ENCODE peak calls at places on chromosomes 11 and 22, in six cellular contexts. One of them, this sample, is unnamed.

GRCh38 chr22:22955866-22956535 is 68.4 kb downstream of the IGLL5 start:
- DNase-seq in cardiac muscle cell: peak; percentile 66
- DNase-seq in GM23338: peak; percentile 87
- DNase-seq in mammary epithelial cell: peak; percentile 41
- DNase-seq in OCI-LY7: peak; percentile 83
- DNase-seq in CD8-positive, alpha-beta memory T cell: peak; percentile 80
- DNase-seq in this sample: no peak

GRCh38 chr11:40306938-40307548 is 1152.4 kb downstream of the LRRC4C start:
- DNase-seq in mammary epithelial cell: peak; percentile 32
- DNase-seq in cardiac muscle cell: peak; percentile 56
- DNase-seq in CD8-positive, alpha-beta memory T cell: no peak
- DNase-seq in GM23338: peak; percentile 74
- DNase-seq in OCI-LY7: peak; percentile 26
- DNase-seq in this sample: peak; percentile 25

GRCh38 chr11:86625544-86625943 is 46.9 kb downstream of the ME3 start:
- DNase-seq in GM23338: no peak
- DNase-seq in CD8-positive, alpha-beta memory T cell: no peak
- DNase-seq in OCI-LY7: no peak
- DNase-seq in mammary epithelial cell: no peak
- DNase-seq in cardiac muscle cell: no peak
- DNase-seq in this sample: no peak

GRCh38 chr11:29809121-29809520 is 207.7 kb downstream of the KCNA4 start:
- DNase-seq in mammary epithelial cell: peak; percentile 60
- DNase-seq in cardiac muscle cell: no peak
- DNase-seq in OCI-LY7: no peak
- DNase-seq in GM23338: peak; percentile 36
- DNase-seq in CD8-positive, alpha-beta memory T cell: no peak
- DNase-seq in this sample: no peak

GRCh38 chr11:6258571-6258998 is 1.1 kb upstream of the CCKBR start:
- DNase-seq in cardiac muscle cell: peak; percentile 60
- DNase-seq in mammary epithelial cell: no peak
- DNase-seq in CD8-positive, alpha-beta memory T cell: no peak
- DNase-seq in OCI-LY7: no peak
- DNase-seq in GM23338: peak; percentile 71
- DNase-seq in this sample: no peak

GRCh38 chr11:65851083-65851579 is 6.8 kb downstream of the CFL1 start:
- DNase-seq in CD8-positive, alpha-beta memory T cell: no peak
- DNase-seq in cardiac muscle cell: no peak
- DNase-seq in mammary epithelial cell: no peak
- DNase-seq in OCI-LY7: no peak
- DNase-seq in GM23338: peak; percentile 90
- DNase-seq in this sample: no peak

GRCh38 chr22:49657974-49658550 is 169.6 kb downstream of the BRD1 start:
- DNase-seq in CD8-positive, alpha-beta memory T cell: no peak
- DNase-seq in cardiac muscle cell: no peak
- DNase-seq in mammary epithelial cell: no peak
- DNase-seq in OCI-LY7: no peak
- DNase-seq in GM23338: no peak
- DNase-seq in this sample: no peak

GRCh38 chr11:44928144-44928543 is 22.5 kb downstream of the TP53I11 start:
- DNase-seq in cardiac muscle cell: no peak
- DNase-seq in CD8-positive, alpha-beta memory T cell: no peak
- DNase-seq in mammary epithelial cell: no peak
- DNase-seq in OCI-LY7: no peak
- DNase-seq in GM23338: no peak
- DNase-seq in this sample: no peak

GRCh38 chr22:45994516-45995404 is 17.8 kb upstream of the WNT7B start:
- DNase-seq in CD8-positive, alpha-beta memory T cell: peak; percentile 80
- DNase-seq in OCI-LY7: peak; percentile 58
- DNase-seq in cardiac muscle cell: peak; percentile 78
- DNase-seq in mammary epithelial cell: peak; percentile 40
- DNase-seq in GM23338: peak; percentile 82
- DNase-seq in this sample: no peak

GRCh38 chr11:46348986-46349401 is 1.7 kb downstream of the DGKZ start:
- DNase-seq in mammary epithelial cell: no peak
- DNase-seq in cardiac muscle cell: no peak
- DNase-seq in CD8-positive, alpha-beta memory T cell: peak; percentile 79
- DNase-seq in OCI-LY7: peak; percentile 75
- DNase-seq in GM23338: no peak
- DNase-seq in this sample: no peak

GRCh38 chr11:93652161-93652597 is 9.3 kb upstream of the CEP295 start:
- DNase-seq in GM23338: peak; percentile 67
- DNase-seq in CD8-positive, alpha-beta memory T cell: no peak
- DNase-seq in cardiac muscle cell: peak; percentile 35
- DNase-seq in mammary epithelial cell: peak; percentile 19
- DNase-seq in OCI-LY7: peak; percentile 43
- DNase-seq in this sample: no peak

GRCh38 chr22:26852176-26852575 is 194.8 kb downstream of the MIAT start:
- DNase-seq in CD8-positive, alpha-beta memory T cell: no peak
- DNase-seq in mammary epithelial cell: no peak
- DNase-seq in cardiac muscle cell: peak; percentile 59
- DNase-seq in GM23338: peak; percentile 89
- DNase-seq in OCI-LY7: no peak
- DNase-seq in this sample: no peak

GRCh38 chr11:78801161-78801884 is 226.7 kb upstream of the NARS2 start:
- DNase-seq in CD8-positive, alpha-beta memory T cell: no peak
- DNase-seq in cardiac muscle cell: no peak
- DNase-seq in mammary epithelial cell: peak; percentile 50
- DNase-seq in GM23338: no peak
- DNase-seq in OCI-LY7: no peak
- DNase-seq in this sample: peak; percentile 97

GRCh38 chr11:62592216-62592815 is 993 bp upstream of the TUT1 start:
- DNase-seq in CD8-positive, alpha-beta memory T cell: no peak
- DNase-seq in cardiac muscle cell: no peak
- DNase-seq in mammary epithelial cell: no peak
- DNase-seq in OCI-LY7: peak; percentile 32
- DNase-seq in GM23338: no peak
- DNase-seq in this sample: no peak

GRCh38 chr22:23685205-23685784 is 5.5 kb upstream of the RGL4 start:
- DNase-seq in CD8-positive, alpha-beta memory T cell: no peak
- DNase-seq in OCI-LY7: no peak
- DNase-seq in cardiac muscle cell: no peak
- DNase-seq in mammary epithelial cell: peak; percentile 6
- DNase-seq in GM23338: no peak
- DNase-seq in this sample: no peak

GRCh38 chr22:36734171-36735058 is 30.9 kb upstream of the CACNG2 start:
- DNase-seq in CD8-positive, alpha-beta memory T cell: no peak
- DNase-seq in OCI-LY7: no peak
- DNase-seq in cardiac muscle cell: no peak
- DNase-seq in GM23338: no peak
- DNase-seq in mammary epithelial cell: peak; percentile 16
- DNase-seq in this sample: peak; percentile 6
- H3K4me3 ChIP-seq in CD8-positive, alpha-beta memory T cell: no peak overlapping the region
- H3K4me3 ChIP-seq in OCI-LY7: no peak overlapping the region
- H3K4me3 ChIP-seq in cardiac muscle cell: no peak overlapping the region
- H3K4me3 ChIP-seq in GM23338: no peak overlapping the region
- H3K4me3 ChIP-seq in mammary epithelial cell: no peak overlapping the region
- H3K4me3 ChIP-seq in this sample: no peak overlapping the region

GRCh38 chr11:71418643-71419042 is 29.6 kb downstream of the DHCR7 start:
- DNase-seq in GM23338: no peak
- DNase-seq in mammary epithelial cell: no peak
- DNase-seq in CD8-positive, alpha-beta memory T cell: no peak
- DNase-seq in OCI-LY7: peak; percentile 78
- DNase-seq in cardiac muscle cell: no peak
- DNase-seq in this sample: peak; percentile 16
- H3K4me3 ChIP-seq in GM23338: no peak overlapping the region
- H3K4me3 ChIP-seq in mammary epithelial cell: no peak overlapping the region
- H3K4me3 ChIP-seq in CD8-positive, alpha-beta memory T cell: no peak overlapping the region
- H3K4me3 ChIP-seq in OCI-LY7: no peak overlapping the region
- H3K4me3 ChIP-seq in cardiac muscle cell: no peak overlapping the region
- H3K4me3 ChIP-seq in this sample: no peak overlapping the region

DNA sequence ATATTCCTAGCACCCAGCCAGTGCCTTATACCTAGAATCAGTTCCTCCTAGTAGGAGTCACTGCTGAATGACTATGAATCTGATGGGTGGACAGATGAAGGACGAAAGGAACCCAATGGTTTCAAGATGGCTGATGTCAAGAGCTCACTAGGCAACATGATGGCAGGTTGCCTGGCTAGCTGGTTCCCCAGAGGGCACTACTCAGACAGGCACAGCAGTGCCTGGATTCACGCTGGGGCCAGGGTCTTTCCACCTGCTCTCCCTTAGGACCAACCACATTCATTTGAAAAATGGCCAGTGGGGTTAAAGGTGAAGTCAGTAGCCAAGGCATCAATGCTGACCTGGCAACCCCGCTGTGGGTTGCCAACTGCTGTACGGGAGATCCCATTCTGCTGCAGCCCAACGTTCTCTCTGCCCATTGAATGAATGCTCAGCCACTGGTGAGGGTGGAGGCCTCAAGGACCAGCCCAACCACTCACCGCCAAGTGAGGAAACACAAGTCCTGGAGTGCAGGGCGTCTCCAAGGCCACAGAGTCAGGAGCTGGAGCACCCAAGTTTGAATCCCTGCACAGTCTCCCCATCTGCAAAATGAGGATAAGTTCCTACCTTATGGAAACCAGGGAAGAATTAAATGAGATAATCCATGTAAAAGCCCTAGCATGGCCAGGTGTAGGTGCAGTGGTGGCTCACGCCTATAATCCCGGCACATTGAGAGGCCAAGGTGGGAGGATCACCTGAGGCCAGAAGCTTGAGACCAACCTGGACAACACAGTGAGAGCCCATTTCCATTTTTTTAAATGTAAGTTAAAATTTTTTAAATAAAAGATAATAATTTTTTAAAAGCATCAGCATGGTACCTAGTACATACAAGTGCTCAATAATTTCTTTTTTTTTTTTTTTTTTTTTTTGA is 12.4 kb downstream of the MYH9 start:
- DNase-seq in OCI-LY7: no peak
- DNase-seq in cardiac muscle cell: no peak
- DNase-seq in GM23338: no peak
- DNase-seq in CD8-positive, alpha-beta memory T cell: peak; percentile 27
- DNase-seq in mammary epithelial cell: no peak
- DNase-seq in this sample: no peak
- H3K4me3 ChIP-seq in OCI-LY7: no peak overlapping the region
- H3K4me3 ChIP-seq in cardiac muscle cell: no peak overlapping the region
- H3K4me3 ChIP-seq in GM23338: no peak overlapping the region
- H3K4me3 ChIP-seq in CD8-positive, alpha-beta memory T cell: peak overlapping the region; percentile 22
- H3K4me3 ChIP-seq in mammary epithelial cell: no peak overlapping the region
- H3K4me3 ChIP-seq in this sample: no peak overlapping the region

GRCh38 chr22:35911877-35912276 is 116.7 kb downstream of the RBFOX2 start:
- DNase-seq in mammary epithelial cell: no peak
- DNase-seq in OCI-LY7: no peak
- DNase-seq in CD8-positive, alpha-beta memory T cell: no peak
- DNase-seq in GM23338: no peak
- DNase-seq in cardiac muscle cell: no peak
- DNase-seq in this sample: no peak

GRCh38 chr22:35910013-35910860 is 118.4 kb downstream of the RBFOX2 start:
- DNase-seq in CD8-positive, alpha-beta memory T cell: no peak
- DNase-seq in OCI-LY7: no peak
- DNase-seq in GM23338: no peak
- DNase-seq in cardiac muscle cell: peak; percentile 59
- DNase-seq in mammary epithelial cell: no peak
- DNase-seq in this sample: no peak

GRCh38 chr22:35913925-35914324 is 114.7 kb downstream of the RBFOX2 start:
- DNase-seq in OCI-LY7: no peak
- DNase-seq in mammary epithelial cell: no peak
- DNase-seq in GM23338: no peak
- DNase-seq in cardiac muscle cell: no peak
- DNase-seq in CD8-positive, alpha-beta memory T cell: no peak
- DNase-seq in this sample: no peak

GRCh38 chr22:35912668-35913067 is 116.0 kb downstream of the RBFOX2 start:
- DNase-seq in CD8-positive, alpha-beta memory T cell: no peak
- DNase-seq in mammary epithelial cell: no peak
- DNase-seq in GM23338: no peak
- DNase-seq in cardiac muscle cell: no peak
- DNase-seq in OCI-LY7: no peak
- DNase-seq in this sample: no peak

GRCh38 chr22:35910926-35911325 is 117.7 kb downstream of the RBFOX2 start:
- DNase-seq in OCI-LY7: no peak
- DNase-seq in CD8-positive, alpha-beta memory T cell: no peak
- DNase-seq in cardiac muscle cell: peak; percentile 67
- DNase-seq in mammary epithelial cell: no peak
- DNase-seq in GM23338: peak; percentile 26
- DNase-seq in this sample: no peak
- H3K4me3 ChIP-seq in OCI-LY7: no peak overlapping the region
- H3K4me3 ChIP-seq in CD8-positive, alpha-beta memory T cell: no peak overlapping the region
- H3K4me3 ChIP-seq in cardiac muscle cell: peak overlapping the region; percentile 16
- H3K4me3 ChIP-seq in mammary epithelial cell: no peak overlapping the region
- H3K4me3 ChIP-seq in GM23338: no peak overlapping the region
- H3K4me3 ChIP-seq in this sample: no peak overlapping the region

DNA sequence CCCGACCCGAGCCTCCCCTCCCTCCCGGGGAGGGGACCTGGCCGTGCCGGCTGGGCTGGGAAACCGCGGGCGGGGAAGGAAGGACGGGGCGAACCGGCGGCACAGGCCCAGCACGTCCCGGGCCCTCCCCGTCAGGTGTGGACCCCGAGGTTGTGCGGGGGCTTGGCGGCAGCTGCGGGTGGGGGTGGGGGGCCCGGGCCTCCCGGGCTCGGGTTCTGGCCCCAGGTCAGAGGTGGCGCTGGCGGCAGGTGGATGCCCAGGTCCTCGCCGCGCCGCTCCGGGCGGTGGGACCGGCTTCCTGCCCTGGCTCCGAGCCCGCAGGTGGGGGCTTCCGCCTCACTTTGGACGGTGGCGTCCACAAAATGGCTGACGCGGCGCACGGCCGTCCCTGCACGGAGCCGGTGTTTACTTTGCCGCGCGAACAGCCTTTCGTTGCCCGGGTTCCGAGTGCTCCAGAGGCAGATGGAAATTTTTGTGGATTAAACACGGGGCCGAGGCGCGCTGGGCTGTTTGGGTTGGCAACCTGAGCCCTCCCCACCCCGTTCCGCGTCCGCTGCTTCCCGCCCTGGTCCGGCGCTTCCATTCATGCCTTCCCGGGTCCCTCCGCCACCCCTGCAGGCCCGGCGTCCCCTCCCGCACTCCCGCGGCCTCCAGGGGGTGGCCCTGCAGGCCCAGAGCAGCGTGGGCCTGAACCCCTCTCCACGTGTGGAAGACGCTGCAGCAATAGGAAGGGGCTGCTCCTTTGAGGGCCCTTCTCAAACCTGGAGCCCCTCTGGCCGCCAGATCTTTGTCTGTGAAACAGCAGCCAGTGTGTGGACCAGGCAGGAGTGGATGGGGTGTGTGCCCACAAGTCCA is 92.0 kb upstream of the KCNQ1OT1 start:
- DNase-seq in cardiac muscle cell: no peak
- DNase-seq in OCI-LY7: no peak
- DNase-seq in CD8-positive, alpha-beta memory T cell: peak; percentile 52
- DNase-seq in GM23338: peak; percentile 66
- DNase-seq in mammary epithelial cell: no peak
- DNase-seq in this sample: no peak
- H3K4me3 ChIP-seq in cardiac muscle cell: no peak overlapping the region
- H3K4me3 ChIP-seq in OCI-LY7: no peak overlapping the region
- H3K4me3 ChIP-seq in CD8-positive, alpha-beta memory T cell: peak overlapping the region; percentile 43
- H3K4me3 ChIP-seq in GM23338: peak overlapping the region; percentile 53
- H3K4me3 ChIP-seq in mammary epithelial cell: no peak overlapping the region
- H3K4me3 ChIP-seq in this sample: peak overlapping the region; percentile 13

GRCh38 chr11:68266936-68267880 is 4.6 kb downstream of the C11orf24 start:
- DNase-seq in GM23338: no peak
- DNase-seq in CD8-positive, alpha-beta memory T cell: no peak
- DNase-seq in OCI-LY7: peak; percentile 58
- DNase-seq in cardiac muscle cell: no peak
- DNase-seq in mammary epithelial cell: no peak
- DNase-seq in this sample: no peak
- H3K4me3 ChIP-seq in GM23338: no peak overlapping the region
- H3K4me3 ChIP-seq in CD8-positive, alpha-beta memory T cell: no peak overlapping the region
- H3K4me3 ChIP-seq in OCI-LY7: peak overlapping the region; percentile 62
- H3K4me3 ChIP-seq in cardiac muscle cell: no peak overlapping the region
- H3K4me3 ChIP-seq in mammary epithelial cell: no peak overlapping the region
- H3K4me3 ChIP-seq in this sample: no peak overlapping the region

GRCh38 chr11:13337986-13338436 is 60.4 kb downstream of the BMAL1 start:
- DNase-seq in CD8-positive, alpha-beta memory T cell: no peak
- DNase-seq in OCI-LY7: no peak
- DNase-seq in GM23338: no peak
- DNase-seq in mammary epithelial cell: no peak
- DNase-seq in cardiac muscle cell: no peak
- DNase-seq in this sample: no peak
- H3K4me3 ChIP-seq in CD8-positive, alpha-beta memory T cell: no peak overlapping the region
- H3K4me3 ChIP-seq in OCI-LY7: no peak overlapping the region
- H3K4me3 ChIP-seq in GM23338: no peak overlapping the region
- H3K4me3 ChIP-seq in mammary epithelial cell: peak overlapping the region; percentile 35
- H3K4me3 ChIP-seq in cardiac muscle cell: no peak overlapping the region
- H3K4me3 ChIP-seq in this sample: peak overlapping the region; percentile 31

This sample was measured in skeletal muscle cell.